ENCODE peak calls at places on chromosomes 7 and 10, in seven cellular contexts. N is left lung, B is esophagus squamous epithelium, T is psoas muscle, Z is lower leg skin, P is hepatocyte, J is skeletal muscle cell. W is an unnamed sample.

GRCh38 chr10:31761156-31761555 is 167.5 kb downstream of the ARHGAP12 start:
- DNase-seq in P (peak), J (no peak), T (no peak), B (no peak), Z (no peak), N (no peak), W (no peak)

GRCh38 chr7:141763797-141764196 is at the start of gene TAS2R3:
- DNase-seq in N (no peak), T (no peak), B (no peak), P (no peak), Z (no peak), J (no peak), W (no peak)

GRCh38 chr10:132562916-132563456 is 25.4 kb downstream of the INPP5A start:
- DNase-seq in Z (no peak), J (no peak), B (no peak), N (peak), P (no peak), T (no peak), W (peak)

GRCh38 chr10:91227576-91227975 is 7.1 kb downstream of the PCGF5 start:
- DNase-seq in J (no peak), N (no peak), P (no peak), B (no peak), T (no peak), Z (no peak), W (no peak)

GRCh38 chr10:92809845-92810244 is 38.5 kb upstream of the EXOC6 start:
- DNase-seq in J (no peak), N (no peak), P (peak), Z (no peak), B (no peak), T (no peak), W (no peak)

GRCh38 chr10:71598673-71599072 is 120.9 kb downstream of the C10orf105 start:
- DNase-seq in J (no peak), T (peak), P (peak), Z (peak), N (peak), B (peak), W (peak)

GRCh38 chr7:44291733-44292395 is 33.5 kb downstream of the CAMK2B start:
- DNase-seq in Z (peak), J (no peak), P (peak), B (no peak), N (no peak), T (no peak), W (peak)

GRCh38 chr10:23496727-23497126 is 57.9 kb downstream of the OTUD1 start:
- DNase-seq in J (no peak), Z (no peak), P (no peak), B (no peak), T (no peak), N (no peak), W (no peak)

GRCh38 chr10:62083868-62084267 is 182.4 kb downstream of the ARID5B start:
- DNase-seq in P (peak), N (no peak), J (peak), B (no peak), T (peak), Z (peak), W (peak)

GRCh38 chr10:121291828-121292227 is 306.4 kb downstream of the FGFR2 start:
- DNase-seq in J (no peak), P (no peak), Z (no peak), B (no peak), N (no peak), T (no peak), W (no peak)

GRCh38 chr10:11581213-11581612 is 30.2 kb downstream of the USP6NL start:
- DNase-seq in P (no peak), Z (no peak), J (no peak), B (no peak), N (no peak), T (no peak), W (peak)

GRCh38 chr7:105132835-105133234 is 118.8 kb downstream of the KMT2E start:
- DNase-seq in J (no peak), P (no peak), Z (no peak), B (no peak), T (no peak), N (no peak), W (no peak)

GRCh38 chr7:28573059-28573553 is 160.8 kb downstream of the CREB5 start:
- DNase-seq in B (no peak), P (no peak), T (no peak), N (peak), J (no peak), Z (no peak), W (no peak)

GRCh38 chr10:82866424-82867020 is 991.5 kb downstream of the NRG3 start:
- DNase-seq in Z (no peak), J (peak), B (no peak), T (no peak), P (no peak), N (no peak), W (no peak)

GRCh38 chr10:76015245-76015644 is 583.8 kb downstream of the LRMDA start:
- DNase-seq in T (no peak), Z (peak), J (no peak), N (no peak), B (no peak), P (no peak), W (no peak)

GRCh38 chr10:29113251-29113945 is 175.5 kb upstream of the LYZL1 start:
- DNase-seq in B (no peak), Z (no peak), T (no peak), P (peak), J (no peak), N (no peak), W (no peak)

GRCh38 chr10:82683989-82684388 is 809.0 kb downstream of the NRG3 start:
- DNase-seq in T (no peak), J (no peak), Z (no peak), P (no peak), B (no peak), N (no peak), W (no peak)

GRCh38 chr10:124894569-124895215 is 47.2 kb upstream of the ZRANB1 start:
- DNase-seq in P (no peak), J (no peak), Z (no peak), T (no peak), N (no peak), B (no peak), W (peak)

GRCh38 chr7:140196361-140197217 is 19.8 kb upstream of the KDM7A start:
- DNase-seq in B (no peak), Z (peak), P (no peak), N (peak), T (peak), J (no peak), W (no peak)

GRCh38 chr10:104842704-104843103 is 201.6 kb downstream of the SORCS3 start:
- DNase-seq in J (no peak), Z (no peak), N (no peak), P (no peak), T (no peak), B (no peak), W (no peak)

GRCh38 chr10:123134058-123134914 is 1.5 kb upstream of the HMX3 start:
- DNase-seq in Z (no peak), N (no peak), T (no peak), P (no peak), B (no peak), J (no peak), W (peak)

GRCh38 chr7:138459300-138460175 is 521 bp upstream of the TRIM24 start:
- DNase-seq in T (no peak), P (peak), J (peak), B (peak), Z (peak), N (peak), W (no peak)

GRCh38 chr7:93578762-93579161 is 4.2 kb upstream of the CALCR start:
- DNase-seq in Z (no peak), P (peak), J (no peak), N (no peak), B (no peak), T (no peak), W (peak)

GRCh38 chr7:87474533-87475358 is 734 bp downstream of the ABCB4 start:
- DNase-seq in J (peak), P (peak), T (no peak), B (no peak), Z (no peak), N (no peak), W (peak)

GRCh38 chr7:35869810-35870209 is 69.0 kb downstream of the SEPTIN7 start:
- DNase-seq in P (no peak), Z (no peak), B (no peak), T (no peak), N (no peak), J (peak), W (no peak)

GRCh38 chr10:132836248-132836831 is 50.4 kb upstream of the NKX6-2 start:
- DNase-seq in B (no peak), P (no peak), T (peak), Z (peak), J (no peak), N (no peak), W (peak)

GRCh38 chr7:70654979-70655378 is 477.0 kb upstream of the GALNT17 start:
- DNase-seq in J (no peak), T (peak), P (no peak), N (no peak), Z (no peak), B (no peak), W (no peak)

GRCh38 chr7:142590077-142590476 is 159.2 kb upstream of the PRSS1 start:
- DNase-seq in J (no peak), Z (no peak), T (no peak), B (no peak), P (no peak), N (no peak), W (no peak)

GRCh38 chr7:30556854-30557644 is 37.6 kb upstream of the GARS1 start:
- DNase-seq in J (no peak), B (no peak), Z (peak), N (no peak), T (no peak), P (no peak), W (no peak)

GRCh38 chr7:149604521-149604920 is 106.9 kb upstream of the ZNF746 start:
- DNase-seq in T (no peak), Z (no peak), J (no peak), N (no peak), B (no peak), P (no peak), W (no peak)

GRCh38 chr10:45461034-45461433 is 87.0 kb downstream of the ALOX5 start:
- DNase-seq in J (no peak), T (no peak), N (no peak), Z (peak), P (no peak), B (no peak), W (no peak)
- H3K4me3 ChIP-seq in J (no peak), T (no peak), N (no peak), Z (no peak), P (no peak), B (no peak), W (no peak)

DNA sequence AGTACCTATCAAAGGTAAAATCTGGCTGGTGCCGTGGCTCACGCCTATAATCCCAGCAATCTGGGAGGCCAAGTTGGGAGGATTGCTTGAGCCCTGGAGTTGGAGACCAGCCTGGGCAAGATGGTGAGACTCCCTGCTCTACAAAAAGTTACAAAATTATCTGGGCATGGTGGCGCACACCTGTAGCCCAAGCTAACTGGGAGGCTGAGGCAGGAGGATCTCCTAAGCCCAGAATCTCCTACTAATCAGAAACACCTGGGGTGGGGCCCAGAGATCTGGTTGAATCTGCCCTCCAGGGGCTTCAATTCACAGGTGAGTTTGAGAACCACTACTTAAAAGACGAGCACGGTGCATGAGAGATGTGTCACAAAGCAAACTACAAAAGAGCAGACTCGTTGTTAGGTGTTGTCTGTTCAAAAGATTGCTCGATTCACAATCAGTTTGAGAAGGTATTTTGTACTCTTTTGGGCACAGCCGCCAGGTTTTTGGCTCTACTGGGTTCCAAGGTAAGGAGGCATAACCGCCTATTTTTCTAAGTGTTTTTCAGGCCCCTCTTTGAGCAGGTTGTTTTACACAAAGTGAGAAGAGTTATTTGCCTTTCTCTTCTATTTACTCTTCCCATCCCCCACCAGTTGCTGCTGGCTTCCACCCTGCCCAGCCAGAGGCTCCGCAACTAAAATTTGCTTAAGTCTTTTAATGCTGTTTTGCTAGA is 2.3 kb downstream of the PLA2G12B start:
- DNase-seq in N (no peak), T (no peak), J (no peak), B (no peak), Z (no peak), P (peak), W (no peak)
- H3K4me3 ChIP-seq in N (no peak), T (no peak), J (no peak), B (no peak), Z (no peak), P (no peak), W (no peak)

GRCh38 chr7:1385809-1386622 is 73.3 kb downstream of the MICALL2 start:
- DNase-seq in T (no peak), P (no peak), J (no peak), B (no peak), N (no peak), Z (no peak), W (no peak)
- H3K4me3 ChIP-seq in T (no peak), P (no peak), J (no peak), B (no peak), N (no peak), Z (no peak), W (no peak)

DNA sequence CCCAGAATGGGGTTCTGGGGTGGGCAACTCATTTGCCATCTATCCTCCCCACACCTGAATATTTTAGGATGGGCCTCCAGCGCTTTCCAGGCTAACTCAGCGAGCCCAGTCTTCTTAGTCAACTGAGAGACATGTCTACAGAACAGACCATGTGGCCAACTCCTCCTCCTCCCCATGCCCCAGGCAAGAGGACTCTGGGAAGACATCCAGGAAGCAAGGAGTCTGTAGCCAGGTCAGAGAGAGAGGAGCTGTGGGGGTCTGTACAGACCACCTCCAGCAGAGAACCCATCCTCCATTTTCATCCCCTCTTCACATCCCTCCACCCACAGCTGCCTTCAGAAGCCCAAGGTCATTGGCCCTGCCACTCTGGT is 55.8 kb upstream of the LBX1 start:
- DNase-seq in Z (no peak), N (no peak), B (no peak), J (no peak), P (no peak), T (no peak), W (peak)
- H3K4me3 ChIP-seq in Z (no peak), N (no peak), B (no peak), J (no peak), P (no peak), T (no peak), W (no peak)

DNA sequence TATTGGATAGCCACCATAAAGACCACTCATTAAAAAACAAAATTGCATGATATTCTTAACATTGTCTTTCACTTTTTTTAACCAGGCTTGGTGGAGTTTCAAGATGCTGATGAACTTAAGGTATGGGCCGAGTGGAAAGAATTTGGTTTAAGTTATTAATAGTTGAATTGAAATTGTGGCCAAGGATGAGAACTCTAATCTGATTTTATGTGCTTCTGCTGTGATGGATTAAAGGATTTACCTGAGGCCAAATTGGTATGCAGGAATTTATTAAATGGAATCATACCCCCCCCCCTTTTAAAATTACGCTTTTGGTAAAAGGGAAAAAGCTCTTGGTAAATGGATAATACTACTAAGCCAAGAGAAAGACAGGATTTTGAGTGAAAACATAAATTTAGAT is 33.8 kb upstream of the TOMM7 start:
- DNase-seq in T (no peak), Z (no peak), N (no peak), J (no peak), B (no peak), P (no peak), W (no peak)
- H3K4me3 ChIP-seq in T (peak), Z (no peak), N (no peak), J (no peak), B (no peak), P (no peak), W (peak)

DNA sequence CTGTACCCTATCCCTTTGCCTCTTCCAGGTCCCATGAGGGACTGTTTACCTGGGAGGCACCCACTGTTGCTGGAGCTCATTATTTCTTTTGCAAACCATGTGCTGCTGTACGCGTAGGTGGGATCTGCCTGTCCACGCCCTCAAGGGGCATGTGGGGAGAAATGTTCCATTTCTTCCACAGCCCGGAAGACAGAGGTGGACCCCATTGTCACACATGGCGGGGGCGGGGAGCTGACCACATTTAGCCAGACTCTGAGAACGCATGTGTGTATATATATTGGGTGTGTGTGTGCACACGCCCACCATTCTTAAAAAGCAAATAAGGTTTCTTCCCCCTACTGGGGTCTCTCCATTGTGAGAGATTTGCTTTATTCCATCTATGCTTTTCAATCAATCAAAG is 2.0 kb downstream of the PLXNA4 start:
- DNase-seq in J (no peak), N (no peak), P (no peak), Z (no peak), B (no peak), T (no peak), W (no peak)
- H3K4me3 ChIP-seq in J (no peak), N (no peak), P (no peak), Z (no peak), B (no peak), T (no peak), W (no peak)

DNA sequence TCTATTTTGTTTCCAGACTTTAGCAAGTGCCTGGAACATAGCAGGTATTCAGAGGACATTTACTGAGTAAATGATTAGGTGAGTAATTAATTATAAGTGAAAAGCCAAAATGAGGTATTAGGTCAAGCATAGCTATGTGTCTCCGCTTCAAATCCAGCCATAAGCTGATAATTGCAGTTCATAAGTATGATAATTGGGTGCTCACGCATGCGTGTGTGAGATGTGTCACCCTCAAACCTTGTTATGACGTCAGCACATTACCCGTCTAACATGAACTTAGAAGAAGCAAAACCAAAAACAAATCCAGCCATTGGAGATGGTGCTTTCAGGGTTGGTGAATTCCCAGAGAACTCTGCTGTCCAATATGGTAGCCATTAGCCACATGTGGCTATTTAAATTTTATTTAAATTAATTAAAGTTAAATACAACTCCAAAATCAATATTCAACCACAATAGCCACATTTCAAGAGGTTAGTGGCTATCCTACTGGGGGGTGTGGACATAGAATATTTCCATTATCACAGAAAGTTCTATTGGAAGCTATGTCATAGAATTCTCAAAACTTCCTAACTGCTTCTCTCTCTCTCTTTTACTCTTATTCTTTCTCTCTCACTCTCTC is at the start of gene CPA5:
- DNase-seq in Z (no peak), T (no peak), P (no peak), J (no peak), B (no peak), N (no peak), W (no peak)
- H3K4me3 ChIP-seq in Z (no peak), T (no peak), P (no peak), J (peak), B (no peak), N (no peak), W (no peak)

DNA sequence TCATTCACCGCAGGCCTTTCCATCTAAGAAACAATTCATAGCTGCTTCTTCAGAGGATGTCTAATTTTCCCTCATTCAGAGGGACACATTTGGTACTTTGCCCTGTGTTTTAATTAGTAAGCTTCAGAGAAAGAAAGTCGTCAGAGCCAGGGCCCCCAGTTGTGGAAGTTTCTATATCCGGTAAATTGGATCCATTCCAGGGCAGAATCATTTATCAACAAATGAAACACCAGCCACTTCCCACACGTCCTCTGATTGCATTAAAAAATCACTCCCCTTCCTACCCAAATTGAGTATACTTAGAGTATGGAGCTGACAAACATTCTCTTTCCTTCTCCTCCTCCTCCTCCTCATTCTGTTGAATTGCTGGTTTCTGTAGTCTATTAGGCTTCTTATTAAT is 205.7 kb upstream of the HDAC9 start:
- DNase-seq in T (no peak), N (no peak), P (no peak), J (no peak), Z (no peak), B (no peak), W (no peak)
- H3K4me3 ChIP-seq in T (no peak), N (no peak), P (no peak), J (no peak), Z (no peak), B (no peak), W (no peak)